ENCODE peak calls at places on chromosome 10, in ten cellular contexts. V, J, X, I, K, P, L, Q, R and M are unnamed samples.

GRCh38 chr10:72694476-72695369 is 2.8 kb downstream of the MCU start:
- DNase-seq in V (no peak), J (no peak), X (no peak), I (no peak), K (no peak), P (peak), L (no peak), Q (no peak), R (no peak), M (peak)

GRCh38 chr10:97574374-97575100 is 2.0 kb downstream of the ANKRD2 start:
- DNase-seq in V (no peak), J (peak), X (peak), I (peak), K (no peak), P (peak), L (no peak), Q (no peak), R (no peak), M (peak)

GRCh38 chr10:73863039-73863817 is 11.1 kb downstream of the CAMK2G start:
- DNase-seq in V (no peak), J (no peak), X (no peak), I (no peak), K (no peak), P (no peak), L (no peak), Q (no peak), R (no peak), M (no peak)

GRCh38 chr10:58981051-58981450 is 195.4 kb upstream of the PHYHIPL start:
- DNase-seq in V (no peak), J (no peak), X (no peak), I (no peak), K (no peak), P (no peak), L (no peak), Q (no peak), R (no peak), M (no peak)

GRCh38 chr10:110151871-110152270 is 55.5 kb upstream of the MXI1 start:
- DNase-seq in V (no peak), J (no peak), X (no peak), I (no peak), K (no peak), P (no peak), L (no peak), Q (no peak), R (no peak), M (no peak)

GRCh38 chr10:113524539-113525490 is 28.0 kb upstream of the HABP2 start:
- DNase-seq in V (no peak), J (no peak), X (no peak), I (no peak), K (no peak), P (no peak), L (no peak), Q (peak), R (no peak), M (no peak)

GRCh38 chr10:34002896-34003295 is 668.4 kb upstream of the NRP1 start:
- DNase-seq in V (no peak), J (no peak), X (no peak), I (no peak), K (no peak), P (no peak), L (no peak), Q (no peak), R (no peak), M (no peak)

GRCh38 chr10:91164520-91165065 is 55.9 kb upstream of the PCGF5 start:
- DNase-seq in V (no peak), J (no peak), X (no peak), I (no peak), K (no peak), P (no peak), L (no peak), Q (no peak), R (no peak), M (no peak)

GRCh38 chr10:89954787-89955566 is 253.6 kb downstream of the KIF20B start:
- DNase-seq in V (no peak), J (no peak), X (no peak), I (no peak), K (no peak), P (no peak), L (no peak), Q (no peak), R (no peak), M (no peak)

GRCh38 chr10:84375881-84376280 is 47.5 kb downstream of the CCSER2 start:
- DNase-seq in V (no peak), J (no peak), X (no peak), I (no peak), K (no peak), P (no peak), L (no peak), Q (no peak), R (no peak), M (no peak)

GRCh38 chr10:15791816-15792524 is 68.3 kb downstream of the MINDY3 start:
- DNase-seq in V (no peak), J (no peak), X (no peak), I (peak), K (no peak), P (no peak), L (no peak), Q (no peak), R (peak), M (no peak)

GRCh38 chr10:88472540-88472939 is 110.6 kb downstream of the RNLS start:
- DNase-seq in V (no peak), J (no peak), X (no peak), I (no peak), K (no peak), P (peak), L (no peak), Q (no peak), R (no peak), M (no peak)

GRCh38 chr10:132563485-132564248 is 26.1 kb downstream of the INPP5A start:
- DNase-seq in V (no peak), J (peak), X (no peak), I (no peak), K (no peak), P (no peak), L (no peak), Q (no peak), R (no peak), M (no peak)

GRCh38 chr10:110919971-110920881 is 822 bp downstream of the SHOC2 start:
- DNase-seq in V (peak), J (no peak), X (peak), I (peak), K (peak), P (peak), L (no peak), Q (peak), R (peak), M (peak)

GRCh38 chr10:49037187-49037586 is 78.1 kb downstream of the VSTM4 start:
- DNase-seq in V (no peak), J (no peak), X (no peak), I (no peak), K (no peak), P (no peak), L (no peak), Q (no peak), R (no peak), M (no peak)

GRCh38 chr10:71436268-71436922 is 39.7 kb downstream of the CDH23 start:
- DNase-seq in V (no peak), J (no peak), X (no peak), I (no peak), K (no peak), P (no peak), L (no peak), Q (peak), R (no peak), M (no peak)

GRCh38 chr10:93420091-93420490 is 62.0 kb downstream of the MYOF start:
- DNase-seq in V (no peak), J (no peak), X (no peak), I (peak), K (no peak), P (no peak), L (no peak), Q (no peak), R (peak), M (no peak)

GRCh38 chr10:129094813-129095212 is 372.2 kb upstream of the MGMT start:
- DNase-seq in V (no peak), J (no peak), X (no peak), I (no peak), K (no peak), P (no peak), L (no peak), Q (no peak), R (no peak), M (no peak)

GRCh38 chr10:69500864-69501468 is 49.7 kb downstream of the TSPAN15 start:
- DNase-seq in V (no peak), J (peak), X (no peak), I (no peak), K (no peak), P (no peak), L (no peak), Q (peak), R (no peak), M (no peak)

GRCh38 chr10:16497911-16498310 is 23.8 kb downstream of the C1QL3 start:
- DNase-seq in V (no peak), J (no peak), X (no peak), I (no peak), K (no peak), P (no peak), L (no peak), Q (no peak), R (no peak), M (no peak)

GRCh38 chr10:6408799-6409198 is 171.3 kb downstream of the PRKCQ start:
- DNase-seq in V (no peak), J (no peak), X (no peak), I (no peak), K (no peak), P (no peak), L (no peak), Q (no peak), R (no peak), M (no peak)
- TF ChIP-seq CTCF in V (no peak), J (no peak), X (no peak), I (no peak), K (no peak), P (no peak), L (no peak), Q (no peak), R (no peak), M (no peak)

DNA sequence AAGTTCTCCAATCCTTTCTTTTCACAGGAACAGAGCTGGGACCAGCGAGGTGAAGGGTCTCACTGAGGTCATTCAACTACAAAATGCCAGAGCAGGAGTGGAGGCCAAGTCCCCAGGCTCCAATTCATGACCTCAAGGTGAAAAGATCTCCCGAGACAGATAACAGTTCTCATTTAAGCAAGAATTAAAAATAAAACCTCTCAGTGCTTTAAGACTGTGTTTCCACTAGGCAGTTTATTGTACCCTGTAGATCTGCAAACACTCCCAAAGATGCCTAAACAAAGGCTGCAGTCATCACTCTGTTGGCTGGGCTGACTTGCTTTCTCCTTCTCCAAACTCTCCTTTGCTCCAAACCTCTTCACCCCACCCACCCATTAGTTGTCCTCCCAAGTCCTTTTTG is 74.8 kb upstream of the CXCL12 start:
- DNase-seq in V (no peak), J (no peak), X (no peak), I (no peak), K (no peak), P (no peak), L (no peak), Q (no peak), R (no peak), M (no peak)
- TF ChIP-seq POLR2A in V (no peak), J (no peak), X (no peak), I (no peak), K (no peak), P (no peak), L (no peak), Q (no peak), R (no peak), M (no peak)

GRCh38 chr10:46544989-46545791 is 11.3 kb downstream of the GPRIN2 start:
- DNase-seq in V (peak), J (peak), X (peak), I (peak), K (no peak), P (peak), L (no peak), Q (peak), R (no peak), M (peak)
- TF ChIP-seq CTCF in V (peak), J (peak), X (peak), I (no peak), K (no peak), P (peak), L (peak), Q (no peak), R (no peak), M (no peak)

GRCh38 chr10:42781893-42782445 is 626 bp upstream of the BMS1 start:
- DNase-seq in V (no peak), J (peak), X (no peak), I (no peak), K (no peak), P (peak), L (no peak), Q (no peak), R (no peak), M (no peak)

GRCh38 chr10:42780456-42780855 is 2.1 kb upstream of the BMS1 start:
- DNase-seq in V (no peak), J (no peak), X (no peak), I (no peak), K (no peak), P (no peak), L (no peak), Q (no peak), R (no peak), M (no peak)

GRCh38 chr10:42785759-42786158 is 3.2 kb downstream of the BMS1 start:
- DNase-seq in V (no peak), J (no peak), X (no peak), I (no peak), K (no peak), P (no peak), L (no peak), Q (no peak), R (no peak), M (no peak)

GRCh38 chr10:42783181-42783549 is 570 bp downstream of the BMS1 start:
- DNase-seq in V (no peak), J (no peak), X (no peak), I (no peak), K (no peak), P (peak), L (no peak), Q (no peak), R (no peak), M (no peak)

DNA sequence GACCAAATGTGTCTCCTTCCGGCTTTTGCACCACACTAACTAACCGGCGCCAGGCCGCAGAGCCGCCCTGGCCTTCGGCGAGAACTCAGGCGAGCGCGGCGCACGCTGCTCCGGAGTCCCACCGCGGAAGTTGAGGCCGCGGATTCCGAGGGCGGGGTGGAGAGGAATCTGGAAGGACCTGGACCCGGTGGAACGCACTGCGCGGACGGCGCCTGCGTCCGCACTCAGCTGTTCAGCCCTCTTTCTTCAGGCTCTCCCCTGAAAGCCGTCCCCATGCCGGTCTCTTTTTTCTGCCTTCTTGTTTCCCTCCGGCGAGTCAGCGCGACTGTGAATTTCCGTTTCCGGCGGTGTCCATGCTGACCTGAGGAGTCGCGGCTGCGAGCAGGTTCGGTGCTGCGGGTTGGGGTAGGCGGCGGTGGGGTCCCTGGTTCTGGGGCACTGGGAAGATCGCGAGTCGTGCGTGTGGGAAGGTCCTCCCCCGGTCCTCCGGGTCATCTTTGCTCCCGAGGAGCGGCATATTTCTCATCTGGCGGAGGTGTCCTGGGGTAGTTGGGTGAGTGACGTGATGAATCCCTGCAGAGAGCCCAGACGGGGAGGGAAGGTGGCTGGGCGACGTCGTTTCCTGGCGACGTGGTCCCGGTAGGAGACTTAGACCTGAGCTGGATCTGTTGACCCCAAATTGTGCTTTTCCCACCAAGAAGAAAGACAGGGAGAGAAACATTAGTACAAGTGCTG is at the start of gene BMS1:
- DNase-seq in V (peak), J (peak), X (peak), I (peak), K (peak), P (peak), L (peak), Q (peak), R (peak), M (peak)
- TF ChIP-seq POLR2A in V (peak), J (no peak), X (peak), I (peak), K (peak), P (peak), L (peak), Q (peak), R (peak), M (peak)

GRCh38 chr10:24579448-24579847 is 144.2 kb downstream of the ARHGAP21 start:
- DNase-seq in V (no peak), J (no peak), X (no peak), I (no peak), K (no peak), P (no peak), L (no peak), Q (no peak), R (no peak), M (no peak)
- TF ChIP-seq CTCF in V (no peak), J (no peak), X (no peak), I (no peak), K (no peak), P (no peak), L (no peak), Q (no peak), R (no peak), M (no peak)

GRCh38 chr10:96263173-96263572 is 8.2 kb downstream of the BLNK start:
- DNase-seq in V (no peak), J (no peak), X (no peak), I (no peak), K (no peak), P (no peak), L (no peak), Q (no peak), R (no peak), M (no peak)

GRCh38 chr10:96259884-96260511 is 11.4 kb downstream of the BLNK start:
- DNase-seq in V (no peak), J (no peak), X (no peak), I (no peak), K (no peak), P (no peak), L (no peak), Q (no peak), R (no peak), M (no peak)

GRCh38 chr10:96263684-96264083 is 7.7 kb downstream of the BLNK start:
- DNase-seq in V (no peak), J (no peak), X (no peak), I (no peak), K (no peak), P (no peak), L (no peak), Q (no peak), R (no peak), M (no peak)

GRCh38 chr10:96261132-96261531 is 10.2 kb downstream of the BLNK start:
- DNase-seq in V (no peak), J (no peak), X (no peak), I (no peak), K (no peak), P (no peak), L (no peak), Q (no peak), R (no peak), M (no peak)

DNA sequence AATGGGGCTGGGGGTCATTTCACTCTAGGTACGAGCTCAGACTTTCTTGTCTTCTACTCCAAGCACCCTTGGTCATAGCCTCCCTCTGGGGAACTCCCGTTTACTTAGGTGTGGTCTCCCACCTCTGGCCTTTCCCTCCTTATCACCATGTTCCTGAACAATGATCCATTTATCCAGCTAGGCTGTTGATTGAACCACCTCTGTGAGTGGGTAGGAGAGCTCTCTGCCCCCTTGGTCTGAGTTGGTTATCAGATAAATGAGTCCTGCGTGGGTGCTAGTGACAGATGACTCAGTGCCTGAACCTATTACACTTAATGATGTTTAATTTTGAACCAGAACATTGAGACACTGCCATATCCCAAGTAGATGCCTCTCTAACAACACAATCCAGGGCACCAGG is 9.4 kb downstream of the BLNK start:
- DNase-seq in V (no peak), J (no peak), X (no peak), I (no peak), K (no peak), P (no peak), L (no peak), Q (no peak), R (no peak), M (no peak)
- TF ChIP-seq POLR2A in V (peak), J (no peak), X (no peak), I (no peak), K (no peak), P (no peak), L (no peak), Q (no peak), R (no peak), M (no peak)

GRCh38 chr10:31032515-31033132 is 959 bp upstream of the ZNF438 start:
- DNase-seq in V (peak), J (peak), X (no peak), I (no peak), K (no peak), P (no peak), L (no peak), Q (peak), R (no peak), M (no peak)
- TF ChIP-seq CTCF in V (no peak), J (no peak), X (no peak), I (no peak), K (no peak), P (no peak), L (no peak), Q (no peak), R (no peak), M (no peak)